ENCODE peak calls at places on chromosomes 11 and 22, in nine cellular contexts. T, K, P, J, H, R, N, B and E are unnamed samples.

GRCh38 chr11:10902301-10902700 is 44.4 kb upstream of the ZBED5 start:
- DNase-seq in T (no peak), K (no peak), P (no peak), J (no peak), H (no peak), R (no peak), N (no peak), B (no peak), E (no peak)

GRCh38 chr11:102293873-102294601 is 23.2 kb upstream of the BIRC3 start:
- DNase-seq in T (no peak), K (no peak), P (no peak), J (no peak), H (peak; percentile 69), R (peak; percentile 59), N (peak; percentile 39), B (no peak), E (no peak)

GRCh38 chr11:76247091-76247490 is 40.8 kb upstream of the WNT11 start:
- DNase-seq in T (no peak), K (no peak), P (no peak), J (no peak), H (no peak), R (no peak), N (no peak), B (no peak), E (no peak)

GRCh38 chr11:12802418-12803085 is 128.3 kb downstream of the TEAD1 start:
- DNase-seq in T (no peak), K (no peak), P (no peak), J (no peak), H (peak; percentile 93), R (peak; percentile 80), N (peak; percentile 100), B (no peak), E (no peak)

GRCh38 chr11:128695539-128696221 is 1.8 kb downstream of the FLI1 start:
- DNase-seq in T (no peak), K (no peak), P (no peak), J (no peak), H (peak; percentile 49), R (peak; percentile 45), N (no peak), B (no peak), E (no peak)

GRCh38 chr11:67583319-67584204 is at the start of gene GSTP1:
- DNase-seq in T (peak; percentile 92), K (peak; percentile 85), P (peak; percentile 83), J (peak; percentile 94), H (peak; percentile 93), R (peak; percentile 93), N (peak; percentile 91), B (peak; percentile 90), E (peak; percentile 92)

GRCh38 chr22:39818050-39818449 is 75.5 kb downstream of the ENTHD1 start:
- DNase-seq in T (no peak), K (no peak), P (no peak), J (no peak), H (no peak), R (peak; percentile 54), N (no peak), B (no peak), E (no peak)

GRCh38 chr22:32531228-32531627 is 56.6 kb downstream of the FBXO7 start:
- DNase-seq in T (no peak), K (no peak), P (no peak), J (no peak), H (peak; percentile 63), R (no peak), N (no peak), B (no peak), E (no peak)

GRCh38 chr11:77637345-77638165 is at the start of gene CLNS1A:
- DNase-seq in T (peak; percentile 82), K (peak; percentile 79), P (peak; percentile 68), J (peak; percentile 85), H (peak; percentile 84), R (peak; percentile 91), N (peak; percentile 87), B (peak; percentile 80), E (peak; percentile 92)

GRCh38 chr11:69403556-69404215 is 77.8 kb upstream of the LINC01488 start:
- DNase-seq in T (no peak), K (no peak), P (no peak), J (no peak), H (no peak), R (peak; percentile 69), N (no peak), B (no peak), E (no peak)

GRCh38 chr11:113974741-113975470 is at the start of gene HTR3A:
- DNase-seq in T (no peak), K (no peak), P (no peak), J (peak; percentile 65), H (peak; percentile 12), R (no peak), N (no peak), B (no peak), E (peak; percentile 41)

GRCh38 chr11:20055312-20055711 is 105.0 kb downstream of the DBX1 start:
- DNase-seq in T (no peak), K (no peak), P (no peak), J (no peak), H (no peak), R (no peak), N (no peak), B (no peak), E (no peak)

GRCh38 chr11:57199330-57199729 is 17.6 kb downstream of the LRRC55 start:
- DNase-seq in T (no peak), K (no peak), P (no peak), J (no peak), H (no peak), R (no peak), N (no peak), B (no peak), E (no peak)

GRCh38 chr11:66328307-66329144 is 7.7 kb downstream of the RIN1 start:
- DNase-seq in T (peak; percentile 85), K (peak; percentile 84), P (peak; percentile 71), J (peak; percentile 79), H (peak; percentile 79), R (peak; percentile 86), N (peak; percentile 52), B (peak; percentile 50), E (peak; percentile 92)

GRCh38 chr11:126840201-126840886 is 160.2 kb downstream of the KIRREL3 start:
- DNase-seq in T (no peak), K (no peak), P (no peak), J (no peak), H (no peak), R (peak; percentile 48), N (peak; percentile 25), B (no peak), E (no peak)

GRCh38 chr11:62133328-62134065 is 9.7 kb downstream of the INCENP start:
- DNase-seq in T (no peak), K (no peak), P (no peak), J (no peak), H (peak; percentile 42), R (no peak), N (no peak), B (no peak), E (peak; percentile 53)

GRCh38 chr11:91625495-91625894 is 599.1 kb upstream of the FAT3 start:
- DNase-seq in T (no peak), K (no peak), P (no peak), J (no peak), H (no peak), R (no peak), N (no peak), B (no peak), E (no peak)

GRCh38 chr22:22403771-22404170 is 104.8 kb downstream of the ZNF280B start:
- DNase-seq in T (no peak), K (no peak), P (no peak), J (no peak), H (no peak), R (no peak), N (no peak), B (no peak), E (no peak)

GRCh38 chr22:39146256-39147101 is 6.0 kb downstream of the CBX7 start:
- DNase-seq in T (no peak), K (no peak), P (no peak), J (no peak), H (no peak), R (no peak), N (no peak), B (no peak), E (peak; percentile 64)

GRCh38 chr22:45888221-45889092 is 88.5 kb downstream of the WNT7B start:
- DNase-seq in T (no peak), K (no peak), P (no peak), J (no peak), H (no peak), R (no peak), N (no peak), B (no peak), E (no peak)

GRCh38 chr11:112864715-112865114 is 96.5 kb upstream of the NCAM1 start:
- DNase-seq in T (no peak), K (no peak), P (no peak), J (no peak), H (no peak), R (no peak), N (no peak), B (no peak), E (no peak)

GRCh38 chr11:121459413-121460041 is 6.8 kb upstream of the SORL1-AS1 start:
- DNase-seq in T (no peak), K (peak; percentile 26), P (no peak), J (no peak), H (no peak), R (no peak), N (no peak), B (no peak), E (peak; percentile 74)

GRCh38 chr11:72840780-72841179 is 26.6 kb downstream of the ATG16L2 start:
- DNase-seq in T (no peak), K (no peak), P (no peak), J (no peak), H (no peak), R (peak; percentile 82), N (no peak), B (no peak), E (no peak)